ENCODE peak calls at places on chromosomes 1 and 21, in six cellular contexts. X is pulmonary artery endothelial cell; J is endodermal cell; Y is T-helper 2 cell; Q is hepatic stellate cell; H is CD4-positive, CD25-positive, alpha-beta regulatory T cell. E is an unnamed sample.

GRCh38 chr21:29194342-29194741 is 63.9 kb downstream of the MAP3K7CL start:
- DNase-seq in X (no peak), J (no peak), Y (no peak), Q (no peak), H (no peak), E (no peak)

GRCh38 chr1:159171254-159171687 is at the start of gene CADM3:
- DNase-seq in X (no peak), J (peak; percentile 79), Y (no peak), Q (no peak), H (no peak), E (no peak)

GRCh38 chr1:94110946-94111740 is 9.8 kb downstream of the ABCA4 start:
- DNase-seq in X (no peak), J (peak; percentile 38), Y (no peak), Q (no peak), H (no peak), E (no peak)

GRCh38 chr1:164640673-164641352 is 81.8 kb downstream of the PBX1 start:
- DNase-seq in X (no peak), J (no peak), Y (no peak), Q (no peak), H (no peak), E (no peak)

GRCh38 chr1:244436336-244437102 is 15.2 kb downstream of the ADSS2 start:
- DNase-seq in X (peak; percentile 63), J (no peak), Y (no peak), Q (no peak), H (no peak), E (no peak)

GRCh38 chr1:109383087-109383779 is 14.5 kb downstream of the SORT1 start:
- DNase-seq in X (no peak), J (peak; percentile 62), Y (no peak), Q (no peak), H (no peak), E (no peak)

GRCh38 chr1:231315887-231316286 is 21.8 kb downstream of the EXOC8 start:
- DNase-seq in X (no peak), J (peak; percentile 89), Y (no peak), Q (no peak), H (peak; percentile 26), E (peak; percentile 9)

GRCh38 chr1:40799351-40799867 is 15.8 kb downstream of the KCNQ4 start:
- DNase-seq in X (no peak), J (no peak), Y (no peak), Q (no peak), H (no peak), E (no peak)

GRCh38 chr1:179530352-179530751 is 45.4 kb downstream of the NPHS2 start:
- DNase-seq in X (no peak), J (no peak), Y (no peak), Q (no peak), H (no peak), E (no peak)

GRCh38 chr1:68585371-68585770 is 88.5 kb upstream of the DEPDC1 start:
- DNase-seq in X (no peak), J (no peak), Y (no peak), Q (no peak), H (no peak), E (no peak)

GRCh38 chr1:56877973-56878372 is 23.4 kb downstream of the C8A start:
- DNase-seq in X (no peak), J (no peak), Y (no peak), Q (no peak), H (no peak), E (no peak)

GRCh38 chr1:182703539-182703938 is 19.2 kb upstream of the RGS8 start:
- DNase-seq in X (no peak), J (no peak), Y (no peak), Q (no peak), H (no peak), E (no peak)

GRCh38 chr1:18962121-18962721 is 5.7 kb upstream of the IFFO2 start:
- DNase-seq in X (no peak), J (no peak), Y (no peak), Q (no peak), H (no peak), E (no peak)

GRCh38 chr1:15153842-15154479 is 414 bp downstream of the TMEM51 start:
- DNase-seq in X (peak; percentile 30), J (peak; percentile 92), Y (no peak), Q (peak; percentile 77), H (no peak), E (no peak)

GRCh38 chr21:16084776-16085364 is 355.1 kb downstream of the USP25 start:
- DNase-seq in X (no peak), J (no peak), Y (no peak), Q (no peak), H (no peak), E (no peak)

GRCh38 chr1:160359559-160360226 is 7.2 kb upstream of the NHLH1 start:
- DNase-seq in X (no peak), J (no peak), Y (no peak), Q (no peak), H (no peak), E (no peak)

GRCh38 chr1:200154069-200154767 is 126.7 kb downstream of the NR5A2 start:
- DNase-seq in X (peak; percentile 82), J (no peak), Y (no peak), Q (no peak), H (peak; percentile 67), E (peak; percentile 30)

GRCh38 chr1:244092293-244093264 is 41.5 kb downstream of the ZBTB18 start:
- DNase-seq in X (no peak), J (no peak), Y (no peak), Q (no peak), H (no peak), E (no peak)